ENCODE peak calls at places on chromosome 1, in ten cellular contexts. Y is A549, Z is H1, V is SK-N-SH, T is transverse colon, X is ovary, W is tibial nerve, J is HepG2, E is sigmoid colon, L is GM12878. U is an unnamed sample.

GRCh38 chr1:48251858-48252257 is 29.3 kb downstream of the SLC5A9 start:
- DNase-seq in E (no peak), Y (no peak), T (no peak), V (no peak), L (no peak), X (no peak), J (no peak), Z (no peak), W (no peak), U (no peak)

GRCh38 chr1:41975121-41975520 is 56.4 kb upstream of the HIVEP3 start:
- DNase-seq in J (no peak), E (no peak), X (no peak), Y (no peak), L (no peak), T (no peak), V (peak; percentile 41), Z (no peak), W (no peak), U (no peak)

GRCh38 chr1:32240140-32240951 is 6.7 kb upstream of the FAM167B start:
- DNase-seq in T (peak; percentile 87), W (peak; percentile 34), Y (peak; percentile 53), L (no peak), Z (peak; percentile 85), E (peak; percentile 91), V (peak; percentile 89), J (no peak), X (peak; percentile 82), U (peak; percentile 86)

GRCh38 chr1:107896946-107897345 is 68.0 kb downstream of the VAV3 start:
- DNase-seq in J (no peak), L (no peak), X (no peak), Y (no peak), T (no peak), Z (no peak), W (no peak), E (no peak), V (no peak), U (no peak)

GRCh38 chr1:201645956-201646355 is 107.0 kb downstream of the NAV1 start:
- DNase-seq in V (no peak), J (no peak), Z (no peak), Y (no peak), E (no peak), L (no peak), X (no peak), W (no peak), T (no peak), U (no peak)

GRCh38 chr1:15249032-15249601 is 2.1 kb downstream of the FHAD1 start:
- DNase-seq in Y (no peak), Z (no peak), J (no peak), W (no peak), L (no peak), E (no peak), X (no peak), T (no peak), V (no peak), U (no peak)

GRCh38 chr1:98761238-98761637 is 99.7 kb downstream of the SNX7 start:
- DNase-seq in X (no peak), V (no peak), W (no peak), J (peak; percentile 15), T (no peak), Z (no peak), E (no peak), Y (no peak), L (no peak), U (no peak)

GRCh38 chr1:40507973-40508372 is 594 bp upstream of the EXO5 start:
- DNase-seq in Y (no peak), V (no peak), X (no peak), J (no peak), E (no peak), Z (no peak), L (no peak), W (no peak), T (no peak), U (no peak)

GRCh38 chr1:52209429-52209828 is 67.5 kb downstream of the ZFYVE9 start:
- DNase-seq in V (no peak), X (no peak), Y (no peak), L (no peak), J (no peak), E (no peak), W (no peak), Z (no peak), T (no peak), U (no peak)

DNA sequence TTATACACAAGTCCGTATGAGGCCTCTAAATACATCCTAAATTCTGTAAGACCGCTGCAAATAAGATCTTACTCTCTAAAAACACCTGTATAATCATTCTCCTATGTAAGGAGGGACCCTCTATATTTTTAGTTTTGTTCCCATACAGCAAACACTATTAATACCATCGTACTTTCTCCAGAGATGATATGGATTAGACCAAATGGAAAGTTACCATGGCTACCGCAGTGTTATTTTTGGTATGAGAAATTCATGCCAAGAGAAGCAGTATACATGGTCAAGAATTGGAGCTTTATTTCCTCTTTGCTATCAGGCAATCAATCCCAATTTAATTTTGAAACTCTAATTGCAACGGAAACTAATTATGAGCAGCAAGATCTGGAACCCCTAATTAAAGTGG is 70.0 kb downstream of the BCAR3 start:
- DNase-seq in L (no peak), J (no peak), W (no peak), V (no peak), T (no peak), E (no peak), Y (no peak), Z (no peak), X (no peak), U (no peak)
- H3K4me3 ChIP-seq in L (no peak overlapping the region), J (no peak overlapping the region), W (no peak overlapping the region), V (no peak overlapping the region), T (no peak overlapping the region), E (no peak overlapping the region), Y (no peak overlapping the region), Z (no peak overlapping the region), X (no peak overlapping the region), U (no peak overlapping the region)

DNA sequence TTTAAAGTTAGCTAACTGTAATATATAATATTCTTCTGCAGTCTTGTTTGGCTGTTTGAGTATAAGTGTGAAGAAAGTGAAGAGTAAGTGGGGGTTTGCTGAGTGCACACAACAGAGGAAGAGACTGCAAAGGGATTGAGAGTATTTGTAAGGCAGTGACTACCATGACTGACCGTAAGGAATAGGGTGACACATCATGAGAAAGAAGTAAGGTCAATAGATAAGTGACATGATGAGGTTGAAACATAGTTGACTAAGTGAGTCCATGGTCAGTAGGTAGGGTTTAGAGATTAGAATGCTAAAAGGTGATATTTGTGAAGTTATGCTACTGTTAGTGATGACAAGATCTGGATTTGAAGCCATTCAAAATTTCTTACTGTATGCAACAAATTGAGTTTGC is 27.7 kb downstream of the WARS2 start:
- DNase-seq in E (no peak), V (no peak), W (no peak), L (no peak), X (no peak), T (no peak), Z (no peak), J (no peak), Y (no peak), U (no peak)
- TF ChIP-seq EP300 in E (no peak), V (no peak), W (no peak), L (no peak), X (no peak), T (no peak), Z (no peak), J (no peak), Y (no peak), U (no peak)

GRCh38 chr1:168599636-168600035 is 23.2 kb downstream of the XCL1 start:
- DNase-seq in V (no peak), T (no peak), J (no peak), E (no peak), L (no peak), Y (no peak), Z (no peak), X (no peak), W (no peak), U (no peak)

GRCh38 chr1:168598125-168598524 is 21.7 kb downstream of the XCL1 start:
- DNase-seq in Y (no peak), V (no peak), X (no peak), W (no peak), Z (no peak), L (no peak), E (no peak), J (no peak), T (no peak), U (no peak)

GRCh38 chr1:168603501-168604107 is 27.2 kb downstream of the XCL1 start:
- DNase-seq in Z (peak; percentile 50), J (peak; percentile 60), V (peak; percentile 66), X (peak; percentile 81), E (peak; percentile 88), Y (peak; percentile 45), L (peak; percentile 7), T (peak; percentile 82), W (peak; percentile 53), U (peak; percentile 83)

GRCh38 chr1:168598963-168599362 is 22.6 kb downstream of the XCL1 start:
- DNase-seq in E (no peak), Z (no peak), L (no peak), Y (no peak), X (no peak), V (no peak), T (no peak), J (no peak), W (no peak), U (no peak)

DNA sequence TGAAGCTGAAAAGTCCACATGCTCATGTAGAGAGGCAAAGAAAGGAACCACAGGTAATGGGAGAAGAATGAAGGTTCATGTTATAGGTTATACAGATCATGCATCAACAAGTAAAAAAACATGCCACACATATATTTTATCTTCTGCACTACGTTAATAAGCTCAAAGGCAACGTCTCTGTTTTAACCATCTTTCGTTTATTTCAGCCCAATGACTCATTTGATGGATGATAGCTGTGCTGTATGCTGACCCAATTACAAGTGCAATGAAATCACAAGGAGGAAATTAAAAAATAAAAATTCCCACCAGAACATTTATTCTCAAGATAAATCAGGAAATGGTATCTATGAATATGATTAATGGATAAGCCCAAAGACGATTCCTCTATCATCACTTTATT is 24.6 kb downstream of the XCL1 start:
- DNase-seq in W (no peak), E (no peak), Z (no peak), J (no peak), Y (no peak), T (no peak), L (no peak), X (no peak), V (no peak), U (no peak)
- H3K4me3 ChIP-seq in W (no peak overlapping the region), E (no peak overlapping the region), Z (no peak overlapping the region), J (no peak overlapping the region), Y (no peak overlapping the region), T (no peak overlapping the region), L (no peak overlapping the region), X (no peak overlapping the region), V (no peak overlapping the region), U (no peak overlapping the region)

DNA sequence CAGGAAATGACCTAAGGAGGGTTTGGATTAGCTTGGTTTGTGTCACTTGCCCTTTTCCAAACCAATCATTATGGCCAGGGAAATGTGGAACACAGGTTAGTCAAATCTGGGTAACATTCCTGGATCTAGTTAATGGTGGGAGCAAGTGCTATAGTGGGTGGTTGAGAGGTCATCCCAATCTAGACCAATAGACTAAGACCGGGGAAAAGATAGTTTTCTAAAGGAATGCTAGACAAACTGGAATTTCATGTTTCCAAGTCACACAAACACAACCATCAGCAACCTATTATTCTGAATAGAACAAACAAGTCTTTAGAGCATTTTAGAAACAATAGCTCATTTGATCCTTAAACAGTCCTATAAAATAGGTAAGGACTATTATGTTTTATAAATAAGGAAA is 4.3 kb upstream of the MAN1A2 start:
- DNase-seq in Y (no peak), X (no peak), E (no peak), T (no peak), Z (no peak), V (no peak), W (no peak), J (no peak), L (no peak), U (no peak)
- TF ChIP-seq EP300 in Y (no peak), X (no peak), E (no peak), T (no peak), Z (no peak), V (no peak), W (no peak), J (no peak), L (no peak), U (no peak)